ENCODE peak calls at places on chromosome 1, in eight cellular contexts. I, O, T, W, B, H, D and N are unnamed samples.

GRCh38 chr1:17755120-17755519 is at the start of gene ACTL8:
- DNase-seq in B (no peak), D (no peak), H (no peak), T (no peak), I (no peak), W (no peak), O (no peak), N (no peak)

GRCh38 chr1:56215086-56215485 is 364.3 kb downstream of the PLPP3 start:
- DNase-seq in D (no peak), H (no peak), T (no peak), W (no peak), B (no peak), I (no peak), O (no peak), N (no peak)

GRCh38 chr1:11690669-11691301 is 725 bp upstream of the DRAXIN start:
- DNase-seq in W (peak), T (no peak), B (no peak), O (no peak), D (no peak), I (no peak), H (no peak), N (no peak)

GRCh38 chr1:234724517-234725176 is 114.7 kb upstream of the IRF2BP2 start:
- DNase-seq in O (no peak), T (peak), D (peak), W (no peak), I (peak), H (no peak), B (peak), N (no peak)

GRCh38 chr1:118143136-118143535 is 41.9 kb downstream of the SPAG17 start:
- DNase-seq in D (no peak), I (no peak), T (no peak), B (no peak), H (no peak), O (no peak), W (no peak), N (no peak)

GRCh38 chr1:174837386-174837785 is 162.4 kb upstream of the CACYBP start:
- DNase-seq in W (no peak), H (no peak), T (no peak), I (no peak), D (no peak), O (no peak), B (no peak), N (no peak)

GRCh38 chr1:40155910-40156309 is 5.3 kb upstream of the RLF start:
- DNase-seq in H (no peak), B (no peak), D (no peak), T (no peak), I (no peak), W (no peak), O (no peak), N (no peak)

GRCh38 chr1:29532285-29532684 is 296.0 kb downstream of the PTPRU start:
- DNase-seq in I (no peak), H (no peak), W (no peak), B (no peak), T (no peak), D (no peak), O (no peak), N (no peak)

GRCh38 chr1:212561501-212561931 is 47.0 kb upstream of the ATF3 start:
- DNase-seq in W (no peak), B (no peak), H (no peak), T (no peak), O (no peak), I (no peak), D (peak), N (peak)

DNA sequence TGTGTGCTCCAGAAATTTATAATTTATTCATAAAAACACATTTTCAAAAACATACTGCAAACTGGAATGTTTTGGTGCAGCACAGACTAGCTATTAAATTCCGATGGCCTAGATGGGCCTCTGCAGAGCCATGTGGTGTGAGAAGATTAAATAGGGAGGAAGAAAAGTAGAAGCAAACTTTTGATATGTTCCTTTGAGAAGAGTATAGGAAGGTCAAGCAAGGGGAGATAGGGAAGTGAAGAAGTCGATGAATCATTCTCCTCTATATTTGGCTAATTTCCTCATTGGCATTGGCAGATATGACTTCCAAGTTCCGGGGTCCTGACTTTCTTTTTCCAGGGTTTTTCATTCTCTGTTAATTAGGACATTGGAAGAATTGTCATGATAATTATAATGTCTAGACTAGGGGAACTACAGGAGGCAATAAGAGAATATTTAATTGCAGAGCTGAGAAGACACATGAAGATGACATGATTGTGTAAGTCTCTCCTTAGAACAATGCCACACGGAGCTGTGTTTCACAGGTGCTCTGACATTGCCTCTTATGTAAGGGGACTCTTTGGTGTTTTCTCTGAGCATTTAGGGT is 19.3 kb upstream of the ZNF326 start:
- DNase-seq in B (no peak), W (no peak), H (no peak), D (no peak), I (no peak), T (no peak), O (no peak), N (no peak)
- TF ChIP-seq CTCF in B (no peak), W (no peak), H (no peak), D (no peak), I (no peak), T (no peak), O (no peak), N (no peak)

GRCh38 chr1:160117709-160118183 is 2.2 kb downstream of the ATP1A2 start:
- DNase-seq in H (no peak), O (no peak), W (no peak), B (peak), T (peak), I (peak), D (peak), N (peak)

GRCh38 chr1:160118928-160119327 is 3.4 kb downstream of the ATP1A2 start:
- DNase-seq in T (no peak), H (no peak), O (no peak), I (no peak), W (no peak), D (no peak), B (no peak), N (no peak)

GRCh38 chr1:160116277-160117147 is 953 bp downstream of the ATP1A2 start:
- DNase-seq in H (no peak), O (no peak), D (peak), T (no peak), I (peak), W (no peak), B (peak), N (peak)

GRCh38 chr1:160115545-160116276 is at the start of gene ATP1A2:
- DNase-seq in W (peak), I (peak), H (no peak), T (peak), B (no peak), O (no peak), D (no peak), N (no peak)

DNA sequence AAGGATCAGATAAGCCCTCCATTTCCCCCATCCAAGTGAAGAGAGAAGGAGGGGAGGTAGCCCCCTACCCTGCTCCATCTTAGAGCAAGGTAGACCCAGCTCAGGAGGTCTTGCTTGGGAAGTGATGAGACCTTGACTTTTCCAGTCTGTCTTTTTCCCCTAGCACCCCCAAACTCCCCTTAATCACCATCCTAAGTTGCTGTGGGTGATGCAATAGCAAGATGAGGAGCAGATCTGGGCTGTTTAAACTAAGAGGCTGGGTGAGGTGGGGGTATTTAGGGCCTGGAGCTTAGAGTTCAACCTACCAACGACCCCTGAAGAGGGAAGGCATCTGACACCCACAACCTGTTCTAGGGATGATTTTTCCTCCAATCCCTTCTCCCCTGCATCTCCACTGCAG is 1.7 kb downstream of the ATP1A2 start:
- DNase-seq in D (no peak), O (no peak), T (no peak), W (no peak), B (no peak), I (no peak), H (no peak), N (no peak)
- H3K4me3 ChIP-seq in D (no peak), O (no peak), T (peak), W (peak), B (peak), I (peak), H (no peak), N (no peak)

GRCh38 chr1:63454269-63454668 is 68.8 kb downstream of the ITGB3BP start:
- DNase-seq in H (no peak), I (no peak), O (no peak), T (no peak), D (peak), W (peak), B (peak), N (peak)
- TF ChIP-seq CTCF in H (no peak), I (no peak), O (no peak), T (no peak), D (peak), W (peak), B (peak), N (peak)

GRCh38 chr1:203278885-203279406 is 26.4 kb upstream of the BTG2 start:
- DNase-seq in O (no peak), B (no peak), D (peak), T (no peak), H (no peak), W (no peak), I (no peak), N (no peak)
- H3K4me3 ChIP-seq in O (no peak), B (no peak), D (no peak), T (peak), H (no peak), W (no peak), I (no peak), N (peak)

GRCh38 chr1:2931722-2932401 is 89.4 kb upstream of the ACTRT2 start:
- DNase-seq in H (no peak), W (no peak), T (no peak), B (no peak), D (no peak), O (no peak), I (no peak), N (no peak)

GRCh38 chr1:2934173-2934540 is 87.1 kb upstream of the ACTRT2 start:
- DNase-seq in T (no peak), B (no peak), W (no peak), I (no peak), H (no peak), D (no peak), O (no peak), N (no peak)

GRCh38 chr1:2930971-2931721 is 90.1 kb upstream of the ACTRT2 start:
- DNase-seq in W (no peak), I (no peak), T (no peak), O (no peak), D (no peak), B (no peak), H (no peak), N (no peak)

GRCh38 chr1:2933431-2934172 is 87.7 kb upstream of the ACTRT2 start:
- DNase-seq in D (no peak), T (no peak), W (no peak), I (no peak), O (no peak), B (no peak), H (no peak), N (no peak)

GRCh38 chr1:2932671-2933350 is 88.5 kb upstream of the ACTRT2 start:
- DNase-seq in T (no peak), D (no peak), I (no peak), W (no peak), H (no peak), B (no peak), O (no peak), N (no peak)
- TF ChIP-seq CTCF in T (no peak), D (no peak), I (no peak), W (no peak), H (no peak), B (no peak), O (no peak), N (no peak)

DNA sequence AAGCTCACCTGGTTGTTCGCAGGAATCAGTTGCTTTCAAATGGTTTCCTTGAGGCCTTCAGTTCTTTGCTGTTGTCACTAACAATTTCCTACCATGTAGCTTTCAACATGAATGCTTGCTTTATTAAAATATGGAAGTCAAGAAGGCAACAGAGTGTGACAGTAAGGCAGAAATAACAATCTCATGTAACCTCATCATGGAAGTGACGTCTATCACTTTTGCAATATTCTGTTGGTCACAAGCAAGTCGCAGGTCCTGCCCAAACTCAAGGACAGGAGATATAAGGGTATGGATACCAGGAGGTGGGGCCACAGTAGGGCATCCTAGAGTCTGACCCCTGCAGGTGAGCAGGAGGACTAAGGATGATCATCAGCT is 296.8 kb upstream of the ZP4 start:
- DNase-seq in D (no peak), I (no peak), H (no peak), W (no peak), B (no peak), O (no peak), T (no peak), N (no peak)
- H3K4me3 ChIP-seq in D (no peak), I (no peak), H (no peak), W (no peak), B (no peak), O (no peak), T (no peak), N (no peak)